ENCODE peak calls at places on chromosomes 3 and 15, in eight cellular contexts. One of them, this sample, is unnamed.

GRCh38 chr3:11136871-11137626 is 17.2 kb upstream of the HRH1 start:
- DNase-seq in right lobe of liver: no peak
- DNase-seq in NCI-H1092: no peak
- DNase-seq in T follicular helper cell: no peak
- DNase-seq in GM19239: no peak
- DNase-seq in NCI-H146: no peak
- DNase-seq in mesendoderm: peak
- DNase-seq in activated CD8-positive, alpha-beta memory T cell treated with anti-CD3 and anti-CD28 coated beads, Interleukin-2, amount 50 U/mL, for 48 hours: no peak
- DNase-seq in this sample: no peak

GRCh38 chr3:50516048-50516871 is 12.8 kb upstream of the CACNA2D2 start:
- DNase-seq in right lobe of liver: no peak
- DNase-seq in NCI-H1092: no peak
- DNase-seq in T follicular helper cell: no peak
- DNase-seq in GM19239: no peak
- DNase-seq in NCI-H146: no peak
- DNase-seq in mesendoderm: peak
- DNase-seq in activated CD8-positive, alpha-beta memory T cell treated with anti-CD3 and anti-CD28 coated beads, Interleukin-2, amount 50 U/mL, for 48 hours: no peak
- DNase-seq in this sample: no peak

GRCh38 chr15:88609344-88609743 is 11.8 kb upstream of the AEN start:
- DNase-seq in right lobe of liver: no peak
- DNase-seq in NCI-H1092: no peak
- DNase-seq in T follicular helper cell: no peak
- DNase-seq in GM19239: no peak
- DNase-seq in NCI-H146: no peak
- DNase-seq in mesendoderm: peak
- DNase-seq in activated CD8-positive, alpha-beta memory T cell treated with anti-CD3 and anti-CD28 coated beads, Interleukin-2, amount 50 U/mL, for 48 hours: no peak
- DNase-seq in this sample: no peak

GRCh38 chr3:123282461-123282860 is 80.7 kb downstream of the SEC22A start:
- DNase-seq in right lobe of liver: no peak
- DNase-seq in NCI-H1092: no peak
- DNase-seq in T follicular helper cell: no peak
- DNase-seq in GM19239: no peak
- DNase-seq in NCI-H146: no peak
- DNase-seq in mesendoderm: no peak
- DNase-seq in activated CD8-positive, alpha-beta memory T cell treated with anti-CD3 and anti-CD28 coated beads, Interleukin-2, amount 50 U/mL, for 48 hours: no peak
- DNase-seq in this sample: no peak

GRCh38 chr3:105166893-105167292 is 199.8 kb upstream of the ALCAM start:
- DNase-seq in right lobe of liver: no peak
- DNase-seq in NCI-H1092: no peak
- DNase-seq in T follicular helper cell: no peak
- DNase-seq in GM19239: no peak
- DNase-seq in NCI-H146: no peak
- DNase-seq in mesendoderm: no peak
- DNase-seq in activated CD8-positive, alpha-beta memory T cell treated with anti-CD3 and anti-CD28 coated beads, Interleukin-2, amount 50 U/mL, for 48 hours: no peak
- DNase-seq in this sample: no peak

GRCh38 chr15:33679065-33679464 is 289.2 kb upstream of the CHRM5 start:
- DNase-seq in right lobe of liver: no peak
- DNase-seq in NCI-H1092: no peak
- DNase-seq in T follicular helper cell: no peak
- DNase-seq in GM19239: no peak
- DNase-seq in NCI-H146: no peak
- DNase-seq in mesendoderm: peak
- DNase-seq in activated CD8-positive, alpha-beta memory T cell treated with anti-CD3 and anti-CD28 coated beads, Interleukin-2, amount 50 U/mL, for 48 hours: no peak
- DNase-seq in this sample: no peak

GRCh38 chr3:28502555-28502954 is 153.9 kb upstream of the AZI2 start:
- DNase-seq in right lobe of liver: no peak
- DNase-seq in NCI-H1092: no peak
- DNase-seq in T follicular helper cell: no peak
- DNase-seq in GM19239: no peak
- DNase-seq in NCI-H146: no peak
- DNase-seq in mesendoderm: peak
- DNase-seq in activated CD8-positive, alpha-beta memory T cell treated with anti-CD3 and anti-CD28 coated beads, Interleukin-2, amount 50 U/mL, for 48 hours: no peak
- DNase-seq in this sample: no peak

GRCh38 chr15:67685008-67685599 is 140.2 kb upstream of the SKOR1 start:
- DNase-seq in right lobe of liver: no peak
- DNase-seq in NCI-H1092: no peak
- DNase-seq in T follicular helper cell: no peak
- DNase-seq in GM19239: no peak
- DNase-seq in NCI-H146: peak
- DNase-seq in mesendoderm: peak
- DNase-seq in activated CD8-positive, alpha-beta memory T cell treated with anti-CD3 and anti-CD28 coated beads, Interleukin-2, amount 50 U/mL, for 48 hours: no peak
- DNase-seq in this sample: no peak

GRCh38 chr15:38540516-38540915 is 24.1 kb downstream of the RASGRP1 start:
- DNase-seq in right lobe of liver: no peak
- DNase-seq in NCI-H1092: no peak
- DNase-seq in T follicular helper cell: no peak
- DNase-seq in GM19239: no peak
- DNase-seq in NCI-H146: no peak
- DNase-seq in mesendoderm: peak
- DNase-seq in activated CD8-positive, alpha-beta memory T cell treated with anti-CD3 and anti-CD28 coated beads, Interleukin-2, amount 50 U/mL, for 48 hours: no peak
- DNase-seq in this sample: no peak

GRCh38 chr3:161560006-161560637 is 63.5 kb downstream of the OTOL1 start:
- DNase-seq in right lobe of liver: peak
- DNase-seq in NCI-H1092: peak
- DNase-seq in T follicular helper cell: no peak
- DNase-seq in GM19239: no peak
- DNase-seq in NCI-H146: peak
- DNase-seq in mesendoderm: peak
- DNase-seq in activated CD8-positive, alpha-beta memory T cell treated with anti-CD3 and anti-CD28 coated beads, Interleukin-2, amount 50 U/mL, for 48 hours: no peak
- DNase-seq in this sample: no peak